ENCODE peak calls at places on chromosomes 1 and 21, in eight cellular contexts. W is HL-60; H is cardiac fibroblast; R is brain microvascular endothelial cell; J is neural progenitor cell; K is HCT116; O is uterus; Z is CD8-positive, alpha-beta T cell. E is an unnamed sample.

GRCh38 chr1:231053493-231054162 is 13.6 kb upstream of the FAM89A start:
- DNase-seq in Z (no peak), O (peak), J (no peak), H (peak), W (no peak), R (peak), K (no peak), E (peak)

GRCh38 chr1:188220051-188220450 is 1391.3 kb downstream of the PLA2G4A start:
- DNase-seq in K (no peak), Z (no peak), W (no peak), R (no peak), O (no peak), H (no peak), J (no peak), E (no peak)

GRCh38 chr1:231264642-231265041 is 23.6 kb downstream of the GNPAT start:
- DNase-seq in O (no peak), K (no peak), W (no peak), J (no peak), R (no peak), Z (no peak), H (no peak), E (no peak)

GRCh38 chr1:205715628-205716027 is 34.4 kb downstream of the NUCKS1 start:
- DNase-seq in W (no peak), R (no peak), K (no peak), O (no peak), J (no peak), Z (no peak), H (no peak), E (no peak)

GRCh38 chr1:204560590-204560989 is 44.4 kb downstream of the MDM4 start:
- DNase-seq in Z (no peak), R (peak), W (no peak), H (peak), K (no peak), O (no peak), J (no peak), E (no peak)

GRCh38 chr1:180150982-180151381 is 3.7 kb upstream of the QSOX1 start:
- DNase-seq in J (no peak), H (peak), K (no peak), Z (no peak), W (no peak), O (no peak), R (no peak), E (no peak)

GRCh38 chr1:244896550-244896949 is 32.2 kb upstream of the HNRNPU start:
- DNase-seq in W (no peak), H (peak), J (no peak), R (peak), Z (no peak), O (no peak), K (no peak), E (no peak)

GRCh38 chr1:100440075-100440809 is 87.9 kb downstream of the CDC14A start:
- DNase-seq in K (no peak), Z (peak), R (no peak), H (no peak), J (no peak), W (no peak), O (no peak), E (no peak)

GRCh38 chr1:222464841-222465210 is 83.1 kb downstream of the HHIPL2 start:
- DNase-seq in H (peak), J (peak), K (peak), R (peak), W (peak), Z (peak), O (peak), E (peak)

GRCh38 chr1:201525196-201525778 is 13.6 kb upstream of the NAV1 start:
- DNase-seq in O (no peak), R (no peak), H (no peak), J (no peak), K (no peak), Z (no peak), W (no peak), E (no peak)

GRCh38 chr1:44647896-44648295 is 26.4 kb downstream of the TMEM53 start:
- DNase-seq in W (no peak), R (no peak), Z (no peak), O (no peak), J (no peak), H (no peak), K (no peak), E (no peak)

GRCh38 chr1:215983680-215984079 is 416.6 kb downstream of the KCTD3 start:
- DNase-seq in R (no peak), J (no peak), Z (no peak), O (no peak), W (no peak), H (no peak), K (no peak), E (no peak)

GRCh38 chr1:119549719-119550141 is 42.7 kb downstream of the HSD3B1 start:
- DNase-seq in W (no peak), H (peak), K (peak), Z (no peak), J (peak), O (no peak), R (peak), E (peak)

GRCh38 chr1:201575912-201576311 is 37.0 kb downstream of the NAV1 start:
- DNase-seq in Z (no peak), H (no peak), W (no peak), R (no peak), O (no peak), J (no peak), K (no peak), E (no peak)

GRCh38 chr1:243312962-243313634 is 57.3 kb downstream of the SDCCAG8 start:
- DNase-seq in R (no peak), Z (no peak), O (no peak), H (no peak), K (no peak), J (no peak), W (no peak), E (no peak)

GRCh38 chr1:4512622-4513021 is 141.8 kb upstream of the AJAP1 start:
- DNase-seq in R (no peak), H (no peak), O (peak), Z (no peak), W (no peak), J (no peak), K (no peak), E (no peak)

GRCh38 chr1:24897263-24898151 is 32.6 kb downstream of the RUNX3 start:
- DNase-seq in Z (no peak), W (no peak), J (no peak), R (no peak), H (no peak), K (no peak), O (no peak), E (no peak)

GRCh38 chr1:224328644-224329043 is 1.3 kb downstream of the NVL start:
- DNase-seq in J (no peak), W (no peak), H (no peak), O (no peak), Z (no peak), K (no peak), R (no peak), E (no peak)

GRCh38 chr1:240567066-240567465 is 44.9 kb downstream of the GREM2 start:
- DNase-seq in W (no peak), Z (no peak), J (no peak), O (no peak), H (no peak), K (no peak), R (no peak), E (no peak)

GRCh38 chr21:31706562-31706961 is 25.4 kb downstream of the SCAF4 start:
- DNase-seq in Z (no peak), W (no peak), K (no peak), H (no peak), O (no peak), J (peak), R (no peak), E (no peak)

GRCh38 chr1:28775121-28775942 is 36.6 kb upstream of the OPRD1 start:
- DNase-seq in O (peak), Z (peak), H (peak), W (peak), J (peak), K (no peak), R (peak), E (peak)

GRCh38 chr1:53073899-53074311 is 11.9 kb downstream of the PODN start:
- DNase-seq in Z (no peak), O (peak), K (no peak), W (no peak), J (no peak), H (no peak), R (no peak), E (no peak)

GRCh38 chr1:244639561-244639960 is 13.4 kb upstream of the DESI2 start:
- DNase-seq in Z (no peak), O (no peak), W (no peak), H (no peak), K (no peak), R (no peak), J (no peak), E (no peak)

GRCh38 chr1:21707086-21707840 is 38.1 kb upstream of the RAP1GAP start:
- DNase-seq in R (peak), K (no peak), Z (no peak), W (no peak), J (no peak), H (peak), O (no peak), E (no peak)

GRCh38 chr21:34333150-34333739 is 30.6 kb upstream of the KCNE2 start:
- DNase-seq in K (no peak), W (no peak), H (no peak), Z (no peak), R (peak), O (no peak), J (no peak), E (no peak)

GRCh38 chr1:25033828-25034451 is 103.9 kb upstream of the RUNX3 start:
- DNase-seq in Z (peak), W (peak), O (no peak), J (no peak), R (no peak), H (no peak), K (no peak), E (no peak)

GRCh38 chr1:236147068-236147467 is 4.7 kb downstream of the GPR137B start:
- DNase-seq in O (no peak), H (no peak), Z (no peak), K (no peak), W (no peak), J (no peak), R (no peak), E (no peak)

GRCh38 chr1:61050541-61051454 is 31.6 kb upstream of the NFIA start:
- DNase-seq in O (no peak), R (no peak), W (no peak), Z (peak), K (no peak), H (peak), J (peak), E (peak)

GRCh38 chr1:200180821-200181220 is 153.3 kb downstream of the NR5A2 start:
- DNase-seq in J (no peak), K (peak), R (peak), O (no peak), Z (no peak), W (no peak), H (peak), E (peak)

GRCh38 chr1:226738995-226739695 is at the start of gene ITPKB:
- DNase-seq in R (peak), W (peak), K (no peak), O (peak), H (peak), Z (peak), J (peak), E (peak)

GRCh38 chr21:15443740-15444117 is 286.1 kb upstream of the USP25 start:
- DNase-seq in H (no peak), R (no peak), K (no peak), Z (no peak), J (no peak), W (no peak), O (no peak), E (no peak)

GRCh38 chr1:41442697-41443251 is 41.7 kb downstream of the EDN2 start:
- DNase-seq in W (no peak), O (peak), H (no peak), K (no peak), J (no peak), R (no peak), Z (no peak), E (no peak)

GRCh38 chr1:193567937-193568336 is 381.5 kb upstream of the B3GALT2 start:
- DNase-seq in H (no peak), R (no peak), O (no peak), K (no peak), J (no peak), W (no peak), Z (no peak), E (no peak)

GRCh38 chr1:212205843-212206242 is 79.4 kb upstream of the PPP2R5A start:
- DNase-seq in H (peak), K (no peak), O (no peak), W (no peak), R (no peak), Z (no peak), J (no peak), E (no peak)

GRCh38 chr1:66346873-66347272 is 187.1 kb upstream of the SGIP1 start:
- DNase-seq in O (no peak), H (no peak), R (no peak), J (no peak), K (no peak), W (no peak), Z (no peak), E (no peak)

GRCh38 chr1:214537219-214537618 is 14.2 kb downstream of the PTPN14 start:
- DNase-seq in O (no peak), J (no peak), Z (no peak), W (no peak), R (no peak), H (peak), K (no peak), E (no peak)

GRCh38 chr21:35652872-35653271 is 407.5 kb downstream of the SETD4 start:
- DNase-seq in Z (no peak), R (no peak), W (no peak), K (no peak), O (no peak), H (no peak), J (no peak), E (no peak)
- TF ChIP-seq CTCF in Z (no peak), R (no peak), W (no peak), K (peak), O (no peak), H (no peak), J (no peak), E (no peak)

DNA sequence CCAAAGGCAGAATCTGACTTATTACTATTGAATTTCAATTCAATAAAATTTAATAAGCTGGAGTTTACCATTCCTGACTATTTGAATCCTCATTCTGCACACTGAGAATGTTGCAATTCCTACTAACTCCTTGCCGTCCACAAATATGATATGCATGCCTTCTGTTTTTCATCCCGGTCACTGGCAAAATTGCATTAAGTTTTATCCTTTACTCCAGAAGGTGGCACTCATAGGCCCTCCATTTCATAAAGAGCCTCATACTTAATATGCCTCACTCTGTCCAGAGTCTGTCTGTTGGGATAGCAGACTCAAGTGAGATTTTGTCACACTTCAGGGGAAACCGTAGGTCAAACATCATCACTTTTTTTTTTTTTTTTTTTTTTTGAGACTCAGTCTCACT is 27.4 kb downstream of the F11R start:
- DNase-seq in W (peak), H (peak), J (no peak), O (no peak), R (peak), K (no peak), Z (no peak), E (no peak)
- TF ChIP-seq CTCF in W (no peak), H (peak), J (no peak), O (peak), R (peak), K (peak), Z (no peak), E (peak)

GRCh38 chr21:45806042-45806441 is 162.5 kb downstream of the PCBP3 start:
- DNase-seq in H (no peak), Z (no peak), W (no peak), J (no peak), R (no peak), K (no peak), O (no peak), E (no peak)
- TF ChIP-seq CTCF in H (no peak), Z (no peak), W (no peak), J (no peak), R (no peak), K (no peak), O (no peak), E (no peak)

GRCh38 chr1:248047008-248047407 is 372 bp downstream of the OR2L3 start:
- DNase-seq in K (no peak), R (no peak), Z (no peak), W (no peak), J (no peak), H (no peak), O (no peak), E (no peak)
- TF ChIP-seq CTCF in K (no peak), R (no peak), Z (no peak), W (no peak), J (no peak), H (no peak), O (no peak), E (no peak)